ENCODE peak calls at places on chromosomes 5 and 9, in four cellular contexts. I is foreskin fibroblast, Q is heart right ventricle, M is IMR-90. P is an unnamed sample.

GRCh38 chr9:117411547-117411946 is 3.3 kb downstream of the ASTN2 start:
- DNase-seq in I (no peak), Q (no peak), M (peak), P (peak)

GRCh38 chr5:142675211-142675599 is 10.7 kb downstream of the FGF1 start:
- DNase-seq in I (no peak), Q (no peak), M (no peak), P (no peak)

GRCh38 chr9:85536076-85536475 is 205.7 kb downstream of the AGTPBP1 start:
- DNase-seq in I (peak), Q (no peak), M (peak), P (peak)

GRCh38 chr5:124697912-124698690 is 48.3 kb downstream of the ZNF608 start:
- DNase-seq in I (no peak), Q (no peak), M (peak), P (peak)

GRCh38 chr5:42309865-42310264 is 113.4 kb upstream of the GHR start:
- DNase-seq in I (no peak), Q (no peak), M (no peak), P (no peak)

GRCh38 chr5:134133213-134133994 is 18.9 kb downstream of the TCF7 start:
- DNase-seq in I (no peak), Q (no peak), M (no peak), P (no peak)

GRCh38 chr5:1919209-1919566 is 36.5 kb upstream of the IRX4 start:
- DNase-seq in I (no peak), Q (no peak), M (no peak), P (no peak)

GRCh38 chr5:114191441-114191840 is 170.4 kb upstream of the KCNN2 start:
- DNase-seq in I (peak), Q (no peak), M (peak), P (no peak)

GRCh38 chr9:108412755-108413154 is 443.0 kb downstream of the ACTL7B start:
- DNase-seq in I (no peak), Q (no peak), M (peak), P (peak)

GRCh38 chr5:172574845-172575170 is 66.3 kb upstream of the NEURL1B start:
- DNase-seq in I (no peak), Q (no peak), M (no peak), P (no peak)

DNA sequence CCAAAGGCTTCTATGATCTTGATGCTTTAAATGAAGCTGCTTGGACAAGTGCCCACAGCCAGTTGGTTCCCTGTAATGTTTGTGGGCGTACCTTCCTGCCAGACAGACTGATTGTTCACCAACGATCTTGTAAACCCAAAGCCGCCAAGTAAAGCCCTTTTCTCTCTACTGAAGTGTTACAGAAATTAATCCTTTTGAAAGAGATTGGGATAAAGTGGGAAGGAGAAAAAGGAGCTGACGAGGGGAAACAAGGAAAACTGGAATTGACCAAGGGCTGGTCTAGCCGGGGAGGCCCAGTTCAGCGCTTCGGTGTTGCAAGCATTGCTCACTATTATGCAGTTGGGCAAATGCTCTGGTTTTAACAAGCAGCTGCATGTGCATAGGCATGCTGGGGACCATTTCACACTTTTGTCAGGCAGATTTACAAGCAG is 53.2 kb downstream of the ZNF474 start:
- DNase-seq in I (peak), Q (no peak), M (peak), P (peak)
- H3K4me3 ChIP-seq in I (no peak), Q (no peak), M (no peak), P (no peak)

GRCh38 chr5:21391506-21391905 is 1403.5 kb upstream of the CDH18 start:
- DNase-seq in I (no peak), Q (no peak), M (peak), P (peak)
- TF ChIP-seq CTCF in I (no peak), Q (no peak), M (no peak), P (no peak)

GRCh38 chr5:181164076-181164952 is 16.9 kb downstream of the OR2V2 start:
- DNase-seq in I (no peak), Q (no peak), M (peak), P (no peak)

GRCh38 chr5:181166812-181167733 is 19.7 kb downstream of the OR2V2 start:
- DNase-seq in I (no peak), Q (no peak), M (no peak), P (no peak)

GRCh38 chr5:181159286-181160143 is 12.1 kb downstream of the OR2V2 start:
- DNase-seq in I (peak), Q (peak), M (peak), P (peak)

GRCh38 chr5:181161534-181162175 is 14.3 kb downstream of the OR2V2 start:
- DNase-seq in I (no peak), Q (no peak), M (no peak), P (no peak)

GRCh38 chr5:181163487-181164075 is 16.2 kb downstream of the OR2V2 start:
- DNase-seq in I (no peak), Q (no peak), M (no peak), P (no peak)
- H3K4me3 ChIP-seq in I (no peak), Q (no peak), M (peak), P (peak)

GRCh38 chr5:64040496-64040895 is 78.3 kb upstream of the HTR1A start:
- DNase-seq in I (no peak), Q (no peak), M (no peak), P (no peak)
- TF ChIP-seq CTCF in I (no peak), Q (no peak), M (no peak), P (no peak)

GRCh38 chr5:57456531-57457135 is 26.0 kb downstream of the ACTBL2 start:
- DNase-seq in I (no peak), Q (no peak), M (no peak), P (no peak)
- H3K4me3 ChIP-seq in I (no peak), Q (no peak), M (no peak), P (no peak)

DNA sequence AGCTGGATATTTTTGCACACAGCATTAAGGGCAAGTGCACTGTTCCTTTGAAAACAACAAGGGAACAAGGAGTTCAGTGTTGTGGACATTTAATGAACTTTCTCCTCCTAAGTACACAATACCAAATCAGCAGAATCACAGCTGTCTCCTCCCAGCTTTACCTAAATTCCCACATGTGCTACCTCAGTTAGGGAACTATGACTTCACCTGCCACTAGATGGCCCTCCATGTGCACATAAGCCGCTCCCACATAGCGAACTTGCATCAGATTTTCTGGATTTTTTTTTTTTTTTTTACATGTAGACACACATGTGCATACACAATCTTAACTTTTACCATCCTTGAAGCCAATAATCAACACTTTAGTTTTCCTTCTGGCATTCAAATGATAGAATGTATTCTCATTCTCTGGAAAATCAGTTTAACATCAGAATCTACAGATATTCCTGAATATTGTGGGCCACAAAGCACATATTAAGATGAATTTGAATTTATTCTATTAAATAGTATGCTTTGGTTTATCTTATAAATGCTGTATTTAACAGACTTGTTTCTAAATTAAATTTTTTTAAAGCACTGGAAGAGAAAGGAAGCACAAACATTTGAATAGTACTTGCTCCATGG is 123.6 kb downstream of the PALM2AKAP2 start:
- DNase-seq in I (peak), Q (peak), M (peak), P (peak)
- TF ChIP-seq CTCF in I (peak), Q (peak), M (peak), P (peak)

GRCh38 chr5:181160144-181160754 is 12.9 kb downstream of the OR2V2 start:
- DNase-seq in I (no peak), Q (peak), M (peak), P (peak)
- H3K4me3 ChIP-seq in I (peak), Q (peak), M (peak), P (peak)

P was measured in choroid plexus epithelial cell.